ENCODE peak calls at places on chromosomes 7 and 10, in five cellular contexts. One of them, this sample, is unnamed.

GRCh38 chr7:55280031-55280454 is 85.1 kb upstream of the LANCL2 start:
- DNase-seq in nephron progenitor cell: peak
- DNase-seq in endothelial cell: peak
- DNase-seq in NCI-H2029: peak
- DNase-seq in dorsolateral prefrontal cortex: no peak
- DNase-seq in this sample: peak

GRCh38 chr10:22016046-22016705 is 12.6 kb upstream of the DNAJC1 start:
- DNase-seq in nephron progenitor cell: no peak
- DNase-seq in endothelial cell: no peak
- DNase-seq in NCI-H2029: no peak
- DNase-seq in dorsolateral prefrontal cortex: no peak
- DNase-seq in this sample: no peak

GRCh38 chr7:108455833-108456677 is at the start of gene NRCAM:
- DNase-seq in nephron progenitor cell: peak
- DNase-seq in endothelial cell: peak
- DNase-seq in NCI-H2029: peak
- DNase-seq in dorsolateral prefrontal cortex: peak
- DNase-seq in this sample: peak

GRCh38 chr7:69208848-69209247 is 389.4 kb upstream of the AUTS2 start:
- DNase-seq in nephron progenitor cell: no peak
- DNase-seq in endothelial cell: no peak
- DNase-seq in NCI-H2029: no peak
- DNase-seq in dorsolateral prefrontal cortex: no peak
- DNase-seq in this sample: no peak

GRCh38 chr10:124497196-124497990 is 35.8 kb downstream of the LHPP start:
- DNase-seq in nephron progenitor cell: no peak
- DNase-seq in endothelial cell: no peak
- DNase-seq in NCI-H2029: no peak
- DNase-seq in dorsolateral prefrontal cortex: no peak
- DNase-seq in this sample: no peak

GRCh38 chr10:5692476-5693358 is 8.1 kb downstream of the TASOR2 start:
- DNase-seq in nephron progenitor cell: peak
- DNase-seq in endothelial cell: peak
- DNase-seq in NCI-H2029: no peak
- DNase-seq in dorsolateral prefrontal cortex: peak
- DNase-seq in this sample: peak

GRCh38 chr10:34092891-34093290 is 722.2 kb downstream of the PARD3 start:
- DNase-seq in nephron progenitor cell: no peak
- DNase-seq in endothelial cell: no peak
- DNase-seq in NCI-H2029: no peak
- DNase-seq in dorsolateral prefrontal cortex: no peak
- DNase-seq in this sample: no peak

GRCh38 chr7:116782177-116782711 is 80.1 kb upstream of the CAPZA2 start:
- DNase-seq in nephron progenitor cell: no peak
- DNase-seq in endothelial cell: no peak
- DNase-seq in NCI-H2029: no peak
- DNase-seq in dorsolateral prefrontal cortex: no peak
- DNase-seq in this sample: no peak

GRCh38 chr7:26912351-26912750 is 48.0 kb upstream of the SKAP2 start:
- DNase-seq in nephron progenitor cell: no peak
- DNase-seq in endothelial cell: no peak
- DNase-seq in NCI-H2029: no peak
- DNase-seq in dorsolateral prefrontal cortex: no peak
- DNase-seq in this sample: no peak

GRCh38 chr7:716212-716611 is 10.3 kb upstream of the DNAAF5 start:
- DNase-seq in nephron progenitor cell: no peak
- DNase-seq in endothelial cell: no peak
- DNase-seq in NCI-H2029: no peak
- DNase-seq in dorsolateral prefrontal cortex: peak
- DNase-seq in this sample: no peak

GRCh38 chr7:9036080-9036479 is 602.7 kb downstream of the NXPH1 start:
- DNase-seq in nephron progenitor cell: no peak
- DNase-seq in endothelial cell: no peak
- DNase-seq in NCI-H2029: no peak
- DNase-seq in dorsolateral prefrontal cortex: no peak
- DNase-seq in this sample: no peak

GRCh38 chr10:122363722-122364463 is 10.6 kb upstream of the PLEKHA1 start:
- DNase-seq in nephron progenitor cell: no peak
- DNase-seq in endothelial cell: no peak
- DNase-seq in NCI-H2029: no peak
- DNase-seq in dorsolateral prefrontal cortex: no peak
- DNase-seq in this sample: no peak

GRCh38 chr10:209357-209756 is 74.1 kb downstream of the ZMYND11 start:
- DNase-seq in nephron progenitor cell: no peak
- DNase-seq in endothelial cell: no peak
- DNase-seq in NCI-H2029: no peak
- DNase-seq in dorsolateral prefrontal cortex: no peak
- DNase-seq in this sample: no peak

GRCh38 chr10:14688606-14689005 is 86.1 kb downstream of the FAM107B start:
- DNase-seq in nephron progenitor cell: peak
- DNase-seq in endothelial cell: no peak
- DNase-seq in NCI-H2029: peak
- DNase-seq in dorsolateral prefrontal cortex: no peak
- DNase-seq in this sample: no peak

GRCh38 chr10:114629824-114630430 is 28.1 kb downstream of the ABLIM1 start:
- DNase-seq in nephron progenitor cell: no peak
- DNase-seq in endothelial cell: no peak
- DNase-seq in NCI-H2029: no peak
- DNase-seq in dorsolateral prefrontal cortex: no peak
- DNase-seq in this sample: no peak

GRCh38 chr10:86060386-86061280 is 306.0 kb downstream of the GRID1 start:
- DNase-seq in nephron progenitor cell: no peak
- DNase-seq in endothelial cell: no peak
- DNase-seq in NCI-H2029: no peak
- DNase-seq in dorsolateral prefrontal cortex: no peak
- DNase-seq in this sample: no peak

GRCh38 chr7:151366872-151367207 is 25.2 kb downstream of the NUB1 start:
- DNase-seq in nephron progenitor cell: no peak
- DNase-seq in endothelial cell: no peak
- DNase-seq in NCI-H2029: no peak
- DNase-seq in dorsolateral prefrontal cortex: no peak
- DNase-seq in this sample: no peak

GRCh38 chr7:22823142-22823497 is 471 bp upstream of the TOMM7 start:
- DNase-seq in nephron progenitor cell: no peak
- DNase-seq in endothelial cell: no peak
- DNase-seq in NCI-H2029: no peak
- DNase-seq in dorsolateral prefrontal cortex: no peak
- DNase-seq in this sample: no peak

GRCh38 chr10:55200020-55200419 is 399.0 kb upstream of the PCDH15 start:
- DNase-seq in nephron progenitor cell: no peak
- DNase-seq in endothelial cell: no peak
- DNase-seq in NCI-H2029: no peak
- DNase-seq in dorsolateral prefrontal cortex: no peak
- DNase-seq in this sample: no peak

GRCh38 chr10:19634163-19634562 is 182.1 kb upstream of the PLXDC2 start:
- DNase-seq in nephron progenitor cell: no peak
- DNase-seq in endothelial cell: no peak
- DNase-seq in NCI-H2029: no peak
- DNase-seq in dorsolateral prefrontal cortex: no peak
- DNase-seq in this sample: no peak

GRCh38 chr10:21083861-21084260 is 186.8 kb upstream of the NEBL start:
- DNase-seq in nephron progenitor cell: no peak
- DNase-seq in endothelial cell: no peak
- DNase-seq in NCI-H2029: peak
- DNase-seq in dorsolateral prefrontal cortex: no peak
- DNase-seq in this sample: no peak

GRCh38 chr10:8439040-8439439 is 384.6 kb downstream of the GATA3 start:
- DNase-seq in nephron progenitor cell: no peak
- DNase-seq in endothelial cell: no peak
- DNase-seq in NCI-H2029: no peak
- DNase-seq in dorsolateral prefrontal cortex: no peak
- DNase-seq in this sample: no peak